ENCODE peak calls at places on chromosomes 6 and 20, in six cellular contexts. One of them, this sample, is unnamed.

GRCh38 chr6:30572078-30572605 is 900 bp downstream of the ABCF1 start:
- DNase-seq in BE2C: no peak
- DNase-seq in endothelial cell: no peak
- DNase-seq in NCI-H748 treated with DMSO at 0.1 percent for 48 hours: no peak
- DNase-seq in naive B cell: no peak
- DNase-seq in renal cortical epithelial cell: no peak
- DNase-seq in this sample: no peak

GRCh38 chr6:116115781-116116180 is 10.2 kb downstream of the COL10A1 start:
- DNase-seq in BE2C: no peak
- DNase-seq in endothelial cell: no peak
- DNase-seq in NCI-H748 treated with DMSO at 0.1 percent for 48 hours: no peak
- DNase-seq in naive B cell: no peak
- DNase-seq in renal cortical epithelial cell: no peak
- DNase-seq in this sample: no peak

GRCh38 chr6:6057442-6058053 is 50.8 kb upstream of the NRN1 start:
- DNase-seq in BE2C: no peak
- DNase-seq in endothelial cell: peak; percentile 22
- DNase-seq in NCI-H748 treated with DMSO at 0.1 percent for 48 hours: peak; percentile 79
- DNase-seq in naive B cell: peak; percentile 39
- DNase-seq in renal cortical epithelial cell: peak; percentile 52
- DNase-seq in this sample: peak; percentile 38

GRCh38 chr6:168908887-168909286 is 344.8 kb downstream of the THBS2 start:
- DNase-seq in BE2C: no peak
- DNase-seq in endothelial cell: no peak
- DNase-seq in NCI-H748 treated with DMSO at 0.1 percent for 48 hours: no peak
- DNase-seq in naive B cell: no peak
- DNase-seq in renal cortical epithelial cell: no peak
- DNase-seq in this sample: no peak

GRCh38 chr6:27250955-27251671 is 3.6 kb downstream of the PRSS16 start:
- DNase-seq in BE2C: peak; percentile 83
- DNase-seq in endothelial cell: peak; percentile 69
- DNase-seq in NCI-H748 treated with DMSO at 0.1 percent for 48 hours: peak; percentile 96
- DNase-seq in naive B cell: peak; percentile 16
- DNase-seq in renal cortical epithelial cell: peak; percentile 32
- DNase-seq in this sample: no peak

GRCh38 chr6:158762787-158763439 is 56.3 kb downstream of the EZR start:
- DNase-seq in BE2C: no peak
- DNase-seq in endothelial cell: no peak
- DNase-seq in NCI-H748 treated with DMSO at 0.1 percent for 48 hours: no peak
- DNase-seq in naive B cell: no peak
- DNase-seq in renal cortical epithelial cell: no peak
- DNase-seq in this sample: no peak

GRCh38 chr20:13028673-13029072 is 19.9 kb downstream of the SPTLC3 start:
- DNase-seq in BE2C: no peak
- DNase-seq in endothelial cell: no peak
- DNase-seq in NCI-H748 treated with DMSO at 0.1 percent for 48 hours: no peak
- DNase-seq in naive B cell: no peak
- DNase-seq in renal cortical epithelial cell: no peak
- DNase-seq in this sample: no peak

GRCh38 chr6:38144365-38144764 is 324.8 kb downstream of the ZFAND3 start:
- DNase-seq in BE2C: no peak
- DNase-seq in endothelial cell: no peak
- DNase-seq in NCI-H748 treated with DMSO at 0.1 percent for 48 hours: no peak
- DNase-seq in naive B cell: no peak
- DNase-seq in renal cortical epithelial cell: no peak
- DNase-seq in this sample: no peak

GRCh38 chr6:150959071-150959637 is 93.7 kb downstream of the MTHFD1L start:
- DNase-seq in BE2C: no peak
- DNase-seq in endothelial cell: no peak
- DNase-seq in NCI-H748 treated with DMSO at 0.1 percent for 48 hours: no peak
- DNase-seq in naive B cell: no peak
- DNase-seq in renal cortical epithelial cell: no peak
- DNase-seq in this sample: no peak

GRCh38 chr6:166201878-166202277 is 34.2 kb upstream of the TBXT start:
- DNase-seq in BE2C: no peak
- DNase-seq in endothelial cell: no peak
- DNase-seq in NCI-H748 treated with DMSO at 0.1 percent for 48 hours: no peak
- DNase-seq in naive B cell: no peak
- DNase-seq in renal cortical epithelial cell: no peak
- DNase-seq in this sample: no peak

GRCh38 chr6:135087803-135088202 is 33.2 kb upstream of the HBS1L start:
- DNase-seq in BE2C: no peak
- DNase-seq in endothelial cell: no peak
- DNase-seq in NCI-H748 treated with DMSO at 0.1 percent for 48 hours: no peak
- DNase-seq in naive B cell: no peak
- DNase-seq in renal cortical epithelial cell: peak; percentile 87
- DNase-seq in this sample: no peak

GRCh38 chr6:133187657-133188453 is 53.3 kb upstream of the EYA4 start:
- DNase-seq in BE2C: no peak
- DNase-seq in endothelial cell: no peak
- DNase-seq in NCI-H748 treated with DMSO at 0.1 percent for 48 hours: no peak
- DNase-seq in naive B cell: no peak
- DNase-seq in renal cortical epithelial cell: no peak
- DNase-seq in this sample: peak; percentile 40

GRCh38 chr6:13362432-13362831 is 34.1 kb upstream of the TBC1D7 start:
- DNase-seq in BE2C: no peak
- DNase-seq in endothelial cell: no peak
- DNase-seq in NCI-H748 treated with DMSO at 0.1 percent for 48 hours: no peak
- DNase-seq in naive B cell: no peak
- DNase-seq in renal cortical epithelial cell: peak; percentile 99
- DNase-seq in this sample: no peak

GRCh38 chr20:2297352-2297717 is 1.5 kb downstream of the TGM3 start:
- DNase-seq in BE2C: no peak
- DNase-seq in endothelial cell: no peak
- DNase-seq in NCI-H748 treated with DMSO at 0.1 percent for 48 hours: no peak
- DNase-seq in naive B cell: no peak
- DNase-seq in renal cortical epithelial cell: no peak
- DNase-seq in this sample: no peak

GRCh38 chr6:45477785-45478184 is 100.1 kb upstream of the SUPT3H start:
- DNase-seq in BE2C: no peak
- DNase-seq in endothelial cell: no peak
- DNase-seq in NCI-H748 treated with DMSO at 0.1 percent for 48 hours: no peak
- DNase-seq in naive B cell: no peak
- DNase-seq in renal cortical epithelial cell: no peak
- DNase-seq in this sample: no peak

GRCh38 chr6:54619102-54619501 is 227.5 kb upstream of the FAM83B start:
- DNase-seq in BE2C: no peak
- DNase-seq in endothelial cell: no peak
- DNase-seq in NCI-H748 treated with DMSO at 0.1 percent for 48 hours: no peak
- DNase-seq in naive B cell: no peak
- DNase-seq in renal cortical epithelial cell: no peak
- DNase-seq in this sample: no peak

GRCh38 chr20:3716195-3716834 is 3.9 kb upstream of the SIGLEC1 start:
- DNase-seq in BE2C: peak; percentile 72
- DNase-seq in endothelial cell: peak; percentile 65
- DNase-seq in NCI-H748 treated with DMSO at 0.1 percent for 48 hours: peak; percentile 71
- DNase-seq in naive B cell: peak; percentile 12
- DNase-seq in renal cortical epithelial cell: peak; percentile 23
- DNase-seq in this sample: peak; percentile 83

GRCh38 chr20:4509825-4510522 is 211.7 kb upstream of the PRND start:
- DNase-seq in BE2C: no peak
- DNase-seq in endothelial cell: no peak
- DNase-seq in NCI-H748 treated with DMSO at 0.1 percent for 48 hours: no peak
- DNase-seq in naive B cell: no peak
- DNase-seq in renal cortical epithelial cell: peak; percentile 80
- DNase-seq in this sample: no peak

GRCh38 chr6:109611502-109611901 is 79.5 kb downstream of the AK9 start:
- DNase-seq in BE2C: no peak
- DNase-seq in endothelial cell: no peak
- DNase-seq in NCI-H748 treated with DMSO at 0.1 percent for 48 hours: no peak
- DNase-seq in naive B cell: no peak
- DNase-seq in renal cortical epithelial cell: no peak
- DNase-seq in this sample: no peak

GRCh38 chr6:113924199-113924791 is 46.7 kb downstream of the HDAC2 start:
- DNase-seq in BE2C: no peak
- DNase-seq in endothelial cell: no peak
- DNase-seq in NCI-H748 treated with DMSO at 0.1 percent for 48 hours: no peak
- DNase-seq in naive B cell: no peak
- DNase-seq in renal cortical epithelial cell: no peak
- DNase-seq in this sample: no peak

GRCh38 chr6:144729502-144729901 is 444.4 kb downstream of the UTRN start:
- DNase-seq in BE2C: no peak
- DNase-seq in endothelial cell: no peak
- DNase-seq in NCI-H748 treated with DMSO at 0.1 percent for 48 hours: no peak
- DNase-seq in naive B cell: no peak
- DNase-seq in renal cortical epithelial cell: no peak
- DNase-seq in this sample: no peak